ENCODE peak calls at places on chromosomes 12 and 14, in nine cellular contexts. D is B cell; E is activated B cell treated with CpG ODN at 0.5 μM for 24 hours; P is uterus; K is AG04449; V is hepatocyte; A is CD4-positive, alpha-beta T cell; L is lung; T is gastrocnemius medialis. X is an unnamed sample.

GRCh38 chr12:33531261-33531660 is 91.6 kb upstream of the SYT10 start:
- DNase-seq in D (no peak), E (no peak), P (no peak), K (no peak), V (no peak), A (no peak), L (no peak), T (no peak), X (no peak)

GRCh38 chr14:67618617-67619063 is 1.1 kb upstream of the ARG2 start:
- DNase-seq in D (peak), E (no peak), P (peak), K (peak), V (peak), A (no peak), L (no peak), T (no peak), X (peak)

GRCh38 chr14:23577004-23577681 is 1.4 kb downstream of the JPH4 start:
- DNase-seq in D (peak), E (no peak), P (no peak), K (no peak), V (peak), A (no peak), L (no peak), T (no peak), X (no peak)

GRCh38 chr12:14907953-14908352 is 22.3 kb upstream of the MGP start:
- DNase-seq in D (no peak), E (no peak), P (no peak), K (no peak), V (no peak), A (no peak), L (no peak), T (no peak), X (no peak)

GRCh38 chr14:31893156-31893813 is 183.8 kb upstream of the ARHGAP5 start:
- DNase-seq in D (no peak), E (no peak), P (no peak), K (no peak), V (peak), A (no peak), L (no peak), T (no peak), X (no peak)

GRCh38 chr14:23494223-23494622 is 24.7 kb downstream of the NGDN start:
- DNase-seq in D (no peak), E (no peak), P (no peak), K (peak), V (peak), A (no peak), L (no peak), T (no peak), X (no peak)

GRCh38 chr12:89160716-89161123 is 191.6 kb downstream of the DUSP6 start:
- DNase-seq in D (no peak), E (no peak), P (peak), K (no peak), V (peak), A (no peak), L (peak), T (peak), X (peak)

GRCh38 chr14:58777541-58777979 is 139.8 kb downstream of the DACT1 start:
- DNase-seq in D (no peak), E (no peak), P (no peak), K (no peak), V (no peak), A (no peak), L (no peak), T (no peak), X (no peak)

GRCh38 chr14:75123991-75124390 is 2.9 kb downstream of the NEK9 start:
- DNase-seq in D (no peak), E (no peak), P (peak), K (no peak), V (peak), A (peak), L (peak), T (no peak), X (no peak)

GRCh38 chr14:41604793-41605534 is 1.7 kb upstream of the LRFN5 start:
- DNase-seq in D (no peak), E (no peak), P (peak), K (no peak), V (peak), A (no peak), L (no peak), T (no peak), X (peak)

GRCh38 chr12:10454531-10454930 is 1.4 kb upstream of the KLRC1 start:
- DNase-seq in D (no peak), E (no peak), P (no peak), K (no peak), V (no peak), A (no peak), L (no peak), T (no peak), X (no peak)

GRCh38 chr14:61130512-61131260 is 149.6 kb downstream of the SLC38A6 start:
- DNase-seq in D (no peak), E (no peak), P (no peak), K (no peak), V (no peak), A (no peak), L (no peak), T (peak), X (no peak)

GRCh38 chr12:5807090-5807414 is 138.0 kb downstream of the ANO2 start:
- DNase-seq in D (no peak), E (no peak), P (no peak), K (no peak), V (no peak), A (no peak), L (no peak), T (no peak), X (no peak)

GRCh38 chr12:18139989-18140596 is 50.1 kb upstream of the RERGL start:
- DNase-seq in D (no peak), E (no peak), P (no peak), K (no peak), V (peak), A (no peak), L (no peak), T (no peak), X (peak)

GRCh38 chr14:34201909-34202622 is 251.2 kb upstream of the EGLN3 start:
- DNase-seq in D (no peak), E (no peak), P (no peak), K (no peak), V (no peak), A (no peak), L (no peak), T (no peak), X (no peak)

GRCh38 chr14:59939828-59940227 is 19.9 kb downstream of the LRRC9 start:
- DNase-seq in D (no peak), E (no peak), P (no peak), K (no peak), V (no peak), A (no peak), L (no peak), T (no peak), X (no peak)

GRCh38 chr14:36773558-36773957 is 111.9 kb downstream of the PAX9 start:
- DNase-seq in D (no peak), E (no peak), P (no peak), K (no peak), V (no peak), A (no peak), L (no peak), T (no peak), X (no peak)

GRCh38 chr14:52951730-52952481 is 1.1 kb upstream of the FERMT2 start:
- DNase-seq in D (no peak), E (no peak), P (peak), K (peak), V (peak), A (no peak), L (peak), T (peak), X (peak)

GRCh38 chr14:73591690-73592448 is at the start of gene ACOT4:
- DNase-seq in D (peak), E (peak), P (no peak), K (no peak), V (peak), A (no peak), L (peak), T (no peak), X (no peak)

GRCh38 chr12:19915392-19916192 is 452.7 kb upstream of the PDE3A start:
- DNase-seq in D (no peak), E (no peak), P (no peak), K (no peak), V (peak), A (no peak), L (no peak), T (no peak), X (peak)

GRCh38 chr14:50311974-50312733 is at the start of the genes DMAC2L and L2HGDH:
- DNase-seq in D (peak), E (peak), P (peak), K (peak), V (peak), A (peak), L (peak), T (peak), X (peak)

GRCh38 chr12:57179331-57180086 is 32.1 kb upstream of the LRP1-AS start:
- DNase-seq in D (no peak), E (no peak), P (no peak), K (no peak), V (no peak), A (no peak), L (no peak), T (no peak), X (no peak)

GRCh38 chr12:75177997-75178396 is 31.6 kb downstream of the KCNC2 start:
- DNase-seq in D (no peak), E (no peak), P (no peak), K (peak), V (peak), A (no peak), L (no peak), T (no peak), X (peak)

GRCh38 chr12:116015525-116015924 is 262.0 kb downstream of the MED13L start:
- DNase-seq in D (no peak), E (no peak), P (no peak), K (peak), V (peak), A (no peak), L (no peak), T (no peak), X (peak)

GRCh38 chr12:14554281-14555008 is 13.2 kb downstream of the PLBD1 start:
- DNase-seq in D (no peak), E (no peak), P (peak), K (no peak), V (peak), A (no peak), L (peak), T (peak), X (no peak)

GRCh38 chr14:91892918-91893527 is 25.7 kb upstream of the TC2N start:
- DNase-seq in D (peak), E (no peak), P (no peak), K (no peak), V (no peak), A (no peak), L (no peak), T (no peak), X (no peak)

GRCh38 chr12:65449400-65449799 is 170.9 kb downstream of the MSRB3 start:
- DNase-seq in D (no peak), E (no peak), P (no peak), K (no peak), V (no peak), A (no peak), L (no peak), T (no peak), X (no peak)

GRCh38 chr14:32627545-32628298 is 298.6 kb downstream of the AKAP6 start:
- DNase-seq in D (no peak), E (no peak), P (no peak), K (no peak), V (peak), A (no peak), L (no peak), T (no peak), X (no peak)

GRCh38 chr14:23009939-23010718 is at the start of gene C14orf93:
- DNase-seq in D (peak), E (peak), P (peak), K (no peak), V (peak), A (peak), L (peak), T (peak), X (no peak)

GRCh38 chr12:112294793-112295192 is 87.4 kb downstream of the HECTD4 start:
- DNase-seq in D (no peak), E (no peak), P (no peak), K (no peak), V (peak), A (no peak), L (no peak), T (no peak), X (no peak)

DNA sequence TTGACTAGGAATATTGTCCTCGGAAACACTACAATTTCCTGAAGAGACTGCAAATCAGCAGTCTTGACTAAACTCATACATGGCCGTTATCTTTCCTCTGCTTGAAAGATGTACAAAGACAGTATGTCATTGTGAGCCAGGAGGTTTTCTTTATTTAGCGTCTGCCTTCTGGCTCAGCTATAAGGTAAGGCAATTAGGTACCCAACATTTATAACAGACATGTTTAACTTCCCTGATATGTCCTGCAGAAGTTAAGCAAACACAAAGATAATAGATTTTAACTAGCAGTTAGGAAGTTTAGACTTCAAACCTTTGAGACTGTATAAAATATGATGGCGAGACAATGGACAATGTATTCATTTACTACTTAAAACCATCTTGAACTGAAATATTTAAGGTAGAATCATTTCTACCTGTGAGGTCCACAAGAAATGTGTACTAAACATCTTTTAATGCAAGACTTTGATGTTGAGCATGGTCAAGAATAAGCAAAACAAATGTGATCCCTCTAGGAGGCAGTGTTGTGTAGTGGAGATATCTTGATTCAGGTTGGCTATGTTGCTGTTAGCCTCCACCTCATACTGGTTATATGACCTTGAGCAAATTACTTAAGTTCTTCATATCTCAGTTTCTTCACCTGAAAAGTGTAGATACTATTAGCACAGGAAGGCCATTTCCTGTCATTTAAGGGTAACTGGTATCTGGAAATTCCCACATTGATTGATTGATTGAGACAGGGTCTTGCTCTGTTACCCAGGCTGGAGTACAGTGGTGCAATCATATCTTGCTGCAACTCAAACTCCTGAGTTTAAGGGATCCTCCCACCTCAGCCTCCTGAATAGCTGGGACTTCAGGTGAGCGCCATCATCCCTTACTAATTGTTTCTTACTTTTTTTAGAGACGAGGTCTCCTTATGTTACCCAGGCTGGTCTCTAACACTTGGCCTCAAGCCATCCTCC is 96.3 kb upstream of the EEA1 start:
- DNase-seq in D (peak), E (no peak), P (no peak), K (peak), V (peak), A (no peak), L (no peak), T (no peak), X (peak)
- TF ChIP-seq CTCF in D (peak), E (no peak), P (peak), K (peak), V (peak), A (no peak), L (no peak), T (peak), X (peak)

GRCh38 chr12:100414756-100415155 is 57.9 kb downstream of the SLC17A8 start:
- DNase-seq in D (no peak), E (no peak), P (no peak), K (no peak), V (no peak), A (no peak), L (no peak), T (no peak), X (no peak)

GRCh38 chr12:100413006-100413405 is 56.1 kb downstream of the SLC17A8 start:
- DNase-seq in D (no peak), E (no peak), P (no peak), K (no peak), V (peak), A (no peak), L (no peak), T (no peak), X (no peak)
- TF ChIP-seq CTCF in D (no peak), E (no peak), P (no peak), K (no peak), V (no peak), A (no peak), L (no peak), T (no peak), X (no peak)

GRCh38 chr12:52918351-52918750 is 13.5 kb upstream of the KRT8 start:
- DNase-seq in D (no peak), E (no peak), P (no peak), K (no peak), V (no peak), A (no peak), L (no peak), T (no peak), X (no peak)

GRCh38 chr12:52917800-52918199 is 12.9 kb upstream of the KRT8 start:
- DNase-seq in D (no peak), E (no peak), P (no peak), K (no peak), V (no peak), A (no peak), L (no peak), T (no peak), X (no peak)

GRCh38 chr12:52921488-52922165 is 16.8 kb upstream of the KRT8 start:
- DNase-seq in D (no peak), E (no peak), P (no peak), K (no peak), V (no peak), A (no peak), L (no peak), T (no peak), X (no peak)

GRCh38 chr12:52918784-52919183 is 13.9 kb upstream of the KRT8 start:
- DNase-seq in D (no peak), E (no peak), P (no peak), K (no peak), V (no peak), A (no peak), L (no peak), T (no peak), X (no peak)

GRCh38 chr12:52920937-52921336 is 16.1 kb upstream of the KRT8 start:
- DNase-seq in D (no peak), E (no peak), P (no peak), K (no peak), V (peak), A (no peak), L (no peak), T (no peak), X (no peak)
- TF ChIP-seq CTCF in D (no peak), E (no peak), P (no peak), K (no peak), V (no peak), A (no peak), L (no peak), T (no peak), X (no peak)

DNA sequence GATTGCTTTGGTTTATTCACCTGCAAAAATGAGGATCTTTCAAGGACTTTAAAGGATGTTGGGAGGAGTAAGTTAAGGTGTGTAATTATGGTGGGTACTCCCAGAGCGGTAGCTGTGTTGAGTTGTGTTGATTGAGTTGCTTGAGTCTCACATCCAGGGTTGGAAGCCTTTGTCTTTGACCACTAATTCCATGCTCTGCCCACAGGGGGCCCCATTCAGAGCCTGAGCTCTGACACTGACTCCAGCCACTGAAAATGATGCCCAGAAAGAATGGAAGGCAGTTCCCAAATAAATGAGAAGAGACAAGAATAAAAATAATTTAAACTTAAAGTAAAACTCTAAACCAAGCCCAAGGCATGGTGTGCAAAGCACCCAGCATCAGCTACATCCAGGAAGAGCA is 237.4 kb upstream of the PWP1 start:
- DNase-seq in D (no peak), E (no peak), P (no peak), K (no peak), V (no peak), A (no peak), L (no peak), T (no peak), X (no peak)
- TF ChIP-seq CTCF in D (no peak), E (no peak), P (no peak), K (peak), V (no peak), A (no peak), L (no peak), T (no peak), X (peak)

DNA sequence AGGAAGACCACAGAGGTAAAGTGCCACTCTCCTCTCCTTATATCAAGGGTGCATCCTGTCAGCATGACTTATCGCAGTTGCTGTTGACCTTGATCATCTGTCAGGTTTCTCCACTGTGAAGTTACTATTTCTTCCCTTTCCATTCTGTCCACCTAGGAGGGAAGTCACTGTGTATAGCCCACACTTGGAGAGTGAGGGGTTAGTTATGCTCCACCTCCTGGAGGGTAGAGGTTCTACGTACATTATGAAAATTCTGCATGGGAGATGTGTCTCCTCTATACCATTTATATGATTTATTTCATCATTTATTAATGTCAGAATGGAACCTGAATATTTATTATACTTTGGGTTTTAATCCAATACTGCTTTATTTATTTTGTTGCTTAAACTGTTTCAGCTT is 40.2 kb upstream of the SMOC1 start:
- DNase-seq in D (no peak), E (no peak), P (no peak), K (no peak), V (no peak), A (no peak), L (no peak), T (no peak), X (no peak)
- TF ChIP-seq CTCF in D (no peak), E (no peak), P (no peak), K (no peak), V (no peak), A (no peak), L (no peak), T (no peak), X (no peak)

DNA sequence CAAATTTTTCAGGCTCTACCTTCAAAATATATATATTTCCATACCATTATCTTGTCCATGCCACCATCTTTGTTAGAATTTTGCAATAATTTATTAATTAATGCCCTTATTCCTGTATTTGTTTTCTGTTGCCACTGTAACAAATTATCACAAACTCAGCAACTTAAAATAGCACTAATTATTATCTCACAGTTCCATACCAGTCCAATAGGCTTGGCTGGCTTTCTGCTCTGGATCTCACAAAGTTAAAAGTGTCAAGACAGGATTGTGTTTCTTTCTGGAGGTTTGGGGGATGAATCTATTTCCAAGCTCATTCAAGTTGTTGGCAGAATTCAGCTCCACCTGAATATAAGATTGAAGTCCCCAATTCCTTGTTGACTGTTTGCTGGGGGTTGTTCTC is 58.6 kb upstream of the SLC38A4 start:
- DNase-seq in D (no peak), E (no peak), P (no peak), K (no peak), V (no peak), A (no peak), L (no peak), T (no peak), X (no peak)
- TF ChIP-seq CTCF in D (no peak), E (no peak), P (no peak), K (no peak), V (no peak), A (no peak), L (no peak), T (no peak), X (no peak)

GRCh38 chr14:100155049-100155621 is 4.3 kb downstream of the DEGS2 start:
- DNase-seq in D (no peak), E (no peak), P (no peak), K (no peak), V (peak), A (no peak), L (no peak), T (no peak), X (no peak)
- TF ChIP-seq CTCF in D (peak), E (no peak), P (no peak), K (peak), V (peak), A (peak), L (no peak), T (no peak), X (peak)

X was measured in AG09319.